ENCODE peak calls at places on chromosome 7, in five cellular contexts. Q, N, D, I and Z are unnamed samples.

GRCh38 chr7:1854521-1855395 is 184.7 kb downstream of the ELFN1 start:
- DNase-seq in N (no peak), D (no peak), I (no peak), Q (no peak), Z (no peak)

GRCh38 chr7:40551685-40552576 is 417.1 kb downstream of the SUGCT start:
- DNase-seq in D (peak), Q (no peak), I (no peak), N (peak), Z (no peak)

GRCh38 chr7:86939197-86939814 is 120.1 kb downstream of the ELAPOR2 start:
- DNase-seq in I (peak), N (peak), Q (peak), D (peak), Z (no peak)

GRCh38 chr7:95609277-95609971 is 13.1 kb upstream of the PDK4 start:
- DNase-seq in I (peak), N (peak), D (peak), Q (peak), Z (no peak)

GRCh38 chr7:129911790-129912189 is 41.0 kb downstream of the UBE2H start:
- DNase-seq in N (no peak), Q (no peak), I (no peak), D (no peak), Z (no peak)

GRCh38 chr7:70791341-70791740 is 340.6 kb upstream of the GALNT17 start:
- DNase-seq in D (no peak), Q (no peak), I (no peak), N (no peak), Z (no peak)

GRCh38 chr7:150314639-150315239 is 8.4 kb upstream of the LRRC61 start:
- DNase-seq in N (no peak), D (no peak), Q (no peak), I (no peak), Z (no peak)

GRCh38 chr7:117675519-117676137 is 195.8 kb downstream of the CFTR start:
- DNase-seq in D (no peak), Q (no peak), I (no peak), N (no peak), Z (no peak)

GRCh38 chr7:127287133-127287532 is 34.4 kb upstream of the GRM8 start:
- DNase-seq in N (no peak), I (no peak), D (no peak), Q (no peak), Z (no peak)

GRCh38 chr7:55214707-55215106 is 150.4 kb upstream of the LANCL2 start:
- DNase-seq in D (no peak), Q (no peak), N (no peak), I (no peak), Z (no peak)

GRCh38 chr7:91156326-91156725 is 107.9 kb upstream of the FZD1 start:
- DNase-seq in D (no peak), I (no peak), Q (no peak), N (no peak), Z (no peak)

GRCh38 chr7:45185028-45185863 is 27.7 kb downstream of the RAMP3 start:
- DNase-seq in I (no peak), Q (no peak), N (no peak), D (no peak), Z (no peak)

GRCh38 chr7:30521532-30521931 is 16.9 kb upstream of the GGCT start:
- DNase-seq in N (no peak), D (peak), Q (no peak), I (no peak), Z (no peak)

GRCh38 chr7:131688738-131689661 is 132.6 kb upstream of the PODXL start:
- DNase-seq in N (peak), D (peak), I (peak), Q (peak), Z (peak)

GRCh38 chr7:72493850-72494661 is 81.9 kb upstream of the CALN1 start:
- DNase-seq in I (peak), Q (peak), D (peak), N (peak), Z (peak)

GRCh38 chr7:143367972-143368371 is 5.5 kb upstream of the FAM131B start:
- DNase-seq in I (peak), N (peak), D (no peak), Q (no peak), Z (no peak)

GRCh38 chr7:128425851-128426250 is 16.1 kb upstream of the IMPDH1 start:
- DNase-seq in Q (peak), I (peak), D (peak), N (no peak), Z (peak)

GRCh38 chr7:148084138-148084537 is 506.4 kb upstream of the C7orf33 start:
- DNase-seq in Q (peak), I (peak), N (peak), D (peak), Z (no peak)